ENCODE peak calls at places on chromosomes 13 and 19, in ten cellular contexts. Y is HepG2, B is PC-9, R is OCI-LY7, Z is GM23338, P is trophoblast cell, E is HCT116, G is neural progenitor cell, M is astrocyte, H is fibroblast of lung. L is an unnamed sample. For H3K4me1 and H3K79me2, the result is how much of the 10 kb centered on the place peaks cover.

GRCh38 chr19:46080561-46080960 is 39.8 kb upstream of the IGFL4 start:
- DNase-seq in H (peak), G (no peak), B (peak), Y (no peak), Z (no peak), M (peak), P (no peak), R (no peak), E (no peak), L (peak)

GRCh38 chr13:24292476-24292875 is 16.9 kb upstream of the C1QTNF9 start:
- DNase-seq in P (no peak), M (no peak), G (no peak), R (no peak), B (no peak), Y (no peak), H (no peak), Z (no peak), E (no peak), L (no peak)

GRCh38 chr19:15128162-15128770 is 21.1 kb downstream of the SYDE1 start:
- DNase-seq in P (no peak), M (no peak), G (no peak), B (no peak), R (no peak), Z (no peak), Y (no peak), E (no peak), H (no peak), L (no peak)

GRCh38 chr13:40261361-40261760 is 405.1 kb downstream of the FOXO1 start:
- DNase-seq in Y (peak), Z (no peak), E (no peak), P (no peak), H (no peak), M (no peak), B (no peak), R (no peak), G (no peak), L (no peak)

GRCh38 chr13:27117158-27117557 is 54.5 kb downstream of the USP12 start:
- DNase-seq in G (no peak), P (no peak), B (no peak), Z (no peak), R (no peak), Y (no peak), M (peak), E (no peak), H (peak), L (no peak)

GRCh38 chr13:25493930-25494707 is 122.3 kb downstream of the ATP8A2 start:
- DNase-seq in Z (peak), B (no peak), E (no peak), P (no peak), H (no peak), M (no peak), Y (no peak), R (no peak), G (peak), L (no peak)

GRCh38 chr13:29591310-29591709 is 4.2 kb downstream of the SLC7A1 start:
- DNase-seq in P (no peak), M (no peak), B (no peak), Z (no peak), E (no peak), Y (no peak), G (no peak), H (peak), R (no peak), L (peak)

GRCh38 chr19:33435706-33436359 is 62.3 kb downstream of the CEBPG start:
- DNase-seq in Y (no peak), R (no peak), Z (no peak), H (no peak), E (no peak), G (no peak), P (no peak), M (no peak), B (no peak), L (no peak)

GRCh38 chr13:44435142-44435982 is 61.7 kb downstream of the SERP2 start:
- DNase-seq in B (peak), H (peak), Z (peak), P (peak), Y (peak), M (peak), E (peak), G (peak), R (peak), L (peak)

GRCh38 chr19:41219924-41220567 is 1.0 kb downstream of the AXL start:
- DNase-seq in G (peak), M (peak), P (no peak), B (peak), E (no peak), R (no peak), H (peak), Z (peak), Y (no peak), L (peak)

GRCh38 chr13:39776439-39776838 is 121.0 kb downstream of the COG6 start:
- DNase-seq in Y (no peak), H (peak), B (no peak), M (peak), Z (no peak), E (no peak), G (no peak), R (no peak), P (peak), L (peak)

GRCh38 chr13:30978981-30979956 is 46.8 kb downstream of the TEX26 start:
- DNase-seq in B (no peak), M (no peak), E (peak), H (no peak), P (no peak), Z (peak), R (peak), G (peak), Y (peak), L (no peak)

GRCh38 chr13:24032252-24032651 is 128.3 kb upstream of the SPATA13 start:
- DNase-seq in B (no peak), M (peak), Y (no peak), H (peak), G (no peak), Z (no peak), P (no peak), E (no peak), R (no peak), L (peak)

GRCh38 chr13:93316848-93317247 is 90.2 kb downstream of the GPC6 start:
- DNase-seq in Z (no peak), B (no peak), H (no peak), R (no peak), E (no peak), M (no peak), G (no peak), Y (no peak), P (no peak), L (no peak)

GRCh38 chr13:58165617-58166016 is 534.1 kb downstream of the PCDH17 start:
- DNase-seq in E (no peak), Y (no peak), B (no peak), P (no peak), Z (no peak), H (no peak), G (no peak), R (no peak), M (no peak), L (no peak)

GRCh38 chr13:30727491-30728350 is 7.6 kb upstream of the ALOX5AP start:
- DNase-seq in G (no peak), Y (no peak), Z (no peak), M (no peak), B (no peak), E (no peak), R (no peak), P (no peak), H (no peak), L (no peak)

GRCh38 chr13:44116562-44117315 is 237.0 kb downstream of the LACC1 start:
- DNase-seq in G (no peak), M (no peak), H (peak), B (no peak), P (no peak), Z (peak), R (peak), E (no peak), Y (no peak), L (no peak)

GRCh38 chr13:100541882-100542545 is 46.6 kb downstream of the GGACT start:
- DNase-seq in Z (no peak), R (no peak), G (peak), E (no peak), Y (no peak), P (no peak), H (no peak), B (no peak), M (no peak), L (no peak)

GRCh38 chr19:10292206-10292788 is 2.5 kb downstream of the ICAM5 start:
- DNase-seq in B (peak), Y (peak), M (no peak), G (peak), E (peak), Z (peak), P (no peak), H (peak), R (peak), L (peak)

GRCh38 chr13:64855506-64855905 is 2374.6 kb downstream of the PCDH9 start:
- DNase-seq in Y (no peak), E (no peak), Z (no peak), H (peak), B (no peak), R (no peak), P (no peak), G (no peak), M (peak), L (no peak)

GRCh38 chr19:55552620-55553019 is 7.3 kb upstream of the SBK3 start:
- DNase-seq in P (peak), Z (no peak), E (no peak), G (no peak), M (peak), B (peak), R (no peak), Y (peak), H (peak), L (peak)

GRCh38 chr13:30711375-30711774 is 24.0 kb upstream of the ALOX5AP start:
- DNase-seq in G (no peak), B (no peak), E (no peak), Z (no peak), H (peak), R (no peak), Y (no peak), M (peak), P (no peak), L (peak)

GRCh38 chr13:60155978-60156377 is 7.8 kb downstream of the DIAPH3 start:
- DNase-seq in E (no peak), B (no peak), H (no peak), G (no peak), R (no peak), M (no peak), Z (peak), Y (no peak), P (no peak), L (peak)

GRCh38 chr19:19615086-19615485 is 3.4 kb downstream of the PBX4 start:
- DNase-seq in Z (no peak), R (no peak), Y (no peak), M (peak), B (peak), G (no peak), H (no peak), P (peak), E (peak), L (peak)

GRCh38 chr19:58558623-58559274 is 338 bp upstream of the UBE2M start:
- DNase-seq in E (peak), Y (peak), M (peak), H (peak), Z (peak), R (peak), B (no peak), P (peak), G (peak), L (peak)

GRCh38 chr13:77033717-77034302 is 6.9 kb upstream of the FBXL3 start:
- DNase-seq in M (no peak), E (no peak), P (no peak), R (no peak), Z (no peak), G (no peak), H (no peak), B (no peak), Y (no peak), L (peak)

GRCh38 chr13:86932935-86933334 is 738.2 kb upstream of the SLITRK5 start:
- DNase-seq in G (peak), E (no peak), P (no peak), Y (no peak), Z (peak), R (no peak), H (peak), B (no peak), M (peak), L (no peak)

GRCh38 chr13:20482275-20482761 is 43.3 kb downstream of the CRYL1 start:
- DNase-seq in Z (no peak), R (no peak), G (no peak), P (peak), Y (no peak), B (peak), E (no peak), M (no peak), H (peak), L (no peak)

GRCh38 chr13:62781866-62782265 is 1366.2 kb upstream of the PCDH20 start:
- DNase-seq in H (no peak), E (no peak), Y (no peak), B (no peak), Z (no peak), G (no peak), M (no peak), P (no peak), R (no peak), L (no peak)

GRCh38 chr13:32938907-32939306 is 77.3 kb upstream of the KL start:
- DNase-seq in G (no peak), Z (no peak), P (peak), B (no peak), E (no peak), R (no peak), H (peak), M (peak), Y (no peak), L (no peak)

GRCh38 chr13:28716511-28716910 is 2.3 kb downstream of the SLC46A3 start:
- DNase-seq in Y (no peak), R (no peak), E (peak), Z (no peak), M (peak), H (peak), P (no peak), G (no peak), B (peak), L (peak)

GRCh38 chr19:49884109-49884508 is 6.6 kb downstream of the TBC1D17 start:
- DNase-seq in E (no peak), R (no peak), H (no peak), P (no peak), Y (no peak), B (no peak), M (no peak), Z (no peak), G (no peak), L (no peak)

DNA sequence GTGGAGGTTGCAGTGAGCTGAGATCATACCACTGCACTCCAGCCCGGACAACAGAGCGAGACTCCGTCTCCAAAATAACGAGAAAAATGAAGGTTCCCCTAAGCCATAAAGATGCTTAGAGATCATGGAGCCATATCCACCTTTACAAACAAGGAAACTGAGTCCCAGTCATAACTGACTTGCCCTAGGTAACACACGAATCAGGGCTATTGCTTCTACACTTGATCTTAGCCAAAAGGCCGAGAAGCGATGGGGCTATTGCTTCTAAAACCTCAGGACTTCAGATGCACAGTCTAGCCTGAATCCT is 3.2 kb downstream of the DBP start:
- DNase-seq in Y (no peak), E (no peak), R (no peak), G (no peak), Z (no peak), H (no peak), B (no peak), M (no peak), P (no peak), L (no peak)
- H3K4me1 ChIP-seq in Y (half or more), E (under half), R (under half), G (under half), Z (under half), H (under half), B (under half), M (under half), P (under half), L (half or more)

GRCh38 chr13:49792550-49793324 is at the start of gene KPNA3:
- DNase-seq in M (peak), E (peak), G (peak), P (peak), Z (peak), H (peak), R (peak), Y (peak), B (peak), L (peak)
- H3K4me2 ChIP-seq in M (peak), E (peak), G (peak), P (peak), Z (peak), H (peak), R (peak), Y (peak), B (peak), L (peak)

DNA sequence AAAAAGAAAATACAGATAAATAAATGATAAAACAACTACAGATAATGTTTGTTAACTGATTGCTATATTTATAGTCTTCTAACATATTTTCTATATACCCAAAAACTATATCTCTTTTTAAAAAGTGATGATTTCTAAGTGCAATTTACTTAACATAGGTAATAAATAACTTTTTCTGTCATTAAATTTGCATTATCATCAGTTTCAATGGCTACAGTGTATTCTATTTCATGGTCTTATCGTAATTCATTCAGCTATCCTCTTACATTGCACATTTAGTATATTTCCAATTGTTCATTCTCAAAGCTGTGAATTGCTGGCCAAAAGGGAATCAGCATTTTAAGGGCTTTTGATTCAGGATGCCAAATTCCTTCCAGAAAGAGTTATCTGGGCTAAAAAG is 3.6 kb downstream of the ZNF180 start:
- DNase-seq in Y (no peak), B (no peak), G (no peak), R (no peak), M (no peak), Z (no peak), E (no peak), H (no peak), P (no peak), L (no peak)
- H3K79me2 ChIP-seq in Y (under half), B (half or more), G (half or more), R (under half), M (half or more), Z (half or more), E (half or more), H (under half), P (under half), L (half or more)

DNA sequence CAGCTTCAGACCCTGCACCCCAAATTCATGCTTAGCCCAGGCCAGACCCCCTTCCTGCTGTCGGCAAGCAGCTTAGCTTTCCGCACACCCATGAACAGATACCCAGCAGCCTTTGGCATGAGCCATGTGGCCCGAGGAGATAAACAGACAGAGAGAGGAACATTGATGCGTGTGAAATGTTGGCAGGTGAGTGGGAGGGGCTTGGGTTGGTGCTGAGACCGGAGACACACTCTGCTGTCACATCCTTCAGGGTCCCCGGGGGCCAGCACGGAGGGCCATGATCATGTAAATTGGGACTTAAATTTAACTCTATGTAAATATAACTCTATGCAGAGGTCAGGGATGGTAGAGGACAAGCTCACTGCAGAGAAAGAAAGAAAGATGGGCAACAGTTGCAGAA is 1.5 kb downstream of the CD22 start:
- DNase-seq in H (no peak), P (no peak), E (no peak), R (peak), Z (no peak), Y (no peak), B (no peak), M (no peak), G (no peak), L (no peak)
- H3K4me1 ChIP-seq in H (under half), P (under half), E (under half), R (half or more), Z (under half), Y (under half), B (under half), M (under half), G (under half), L (under half)

GRCh38 chr13:52348081-52348480 is 57.9 kb downstream of the THSD1 start:
- DNase-seq in Z (no peak), E (peak), P (peak), M (peak), R (no peak), H (peak), Y (no peak), G (no peak), B (no peak), L (peak)

GRCh38 chr13:52345048-52345447 is 60.9 kb downstream of the THSD1 start:
- DNase-seq in E (no peak), P (no peak), R (no peak), Z (no peak), H (peak), G (no peak), Y (no peak), M (peak), B (no peak), L (peak)

GRCh38 chr13:52353116-52353718 is 52.8 kb downstream of the THSD1 start:
- DNase-seq in Y (no peak), H (peak), E (no peak), M (peak), P (no peak), G (no peak), R (no peak), B (no peak), Z (no peak), L (peak)

GRCh38 chr13:52345631-52346251 is 60.2 kb downstream of the THSD1 start:
- DNase-seq in P (no peak), E (no peak), R (no peak), Y (no peak), Z (no peak), H (no peak), B (no peak), M (no peak), G (no peak), L (no peak)

GRCh38 chr13:52348983-52349780 is 56.8 kb downstream of the THSD1 start:
- DNase-seq in Y (no peak), G (no peak), B (no peak), Z (no peak), M (peak), E (peak), P (peak), R (no peak), H (peak), L (peak)
- H3K4me2 ChIP-seq in Y (no peak), G (no peak), B (peak), Z (no peak), M (peak), E (peak), P (no peak), R (no peak), H (peak), L (peak)

GRCh38 chr19:1424182-1424955 is 13.8 kb upstream of the RPS15 start:
- DNase-seq in B (no peak), H (no peak), P (no peak), R (no peak), E (no peak), G (no peak), M (no peak), Y (peak), Z (no peak), L (no peak)
- H3K79me2 ChIP-seq in B (under half), H (under half), P (under half), R (under half), E (half or more), G (half or more), M (half or more), Y (under half), Z (half or more), L (half or more)

DNA sequence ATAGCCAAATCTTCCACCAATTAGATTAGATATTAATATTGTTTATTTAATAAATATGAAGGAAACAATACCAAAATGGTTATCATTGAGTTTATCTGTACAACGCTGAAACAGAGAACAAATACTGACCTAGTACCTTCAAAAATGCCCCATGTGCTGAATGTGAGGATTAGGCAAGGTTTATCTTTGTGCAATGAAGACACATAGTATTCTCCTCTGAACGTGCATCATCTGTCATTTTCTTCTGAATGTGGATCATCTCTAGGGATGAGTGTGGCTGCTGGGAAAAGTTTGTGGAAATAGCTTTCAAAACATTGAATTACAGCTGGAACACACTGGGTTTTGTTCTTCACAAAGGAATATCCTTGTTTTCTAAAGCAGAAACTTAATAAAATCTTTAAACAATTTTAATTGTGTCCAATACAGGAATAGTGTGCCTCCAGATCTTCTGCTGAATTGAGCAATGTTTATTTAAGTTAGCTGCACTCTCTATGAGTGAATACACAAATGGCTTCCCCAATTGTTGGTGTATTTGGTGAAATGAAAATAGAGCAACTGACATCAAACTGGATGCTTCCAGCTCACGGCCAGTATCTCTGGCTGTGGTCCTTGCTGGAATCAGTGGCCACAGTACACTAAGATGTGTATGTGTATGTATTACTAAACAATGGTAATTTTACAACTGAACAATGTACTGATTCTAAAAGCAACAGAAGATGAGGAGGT is 6.7 kb downstream of the COL4A1 start:
- DNase-seq in P (no peak), Z (no peak), H (peak), B (no peak), E (no peak), R (no peak), M (no peak), Y (no peak), G (no peak), L (no peak)
- H3K4me1 ChIP-seq in P (under half), Z (under half), H (under half), B (under half), E (under half), R (under half), M (under half), Y (under half), G (under half), L (under half)

GRCh38 chr13:114100446-114101320 is 31.7 kb downstream of the RASA3 start:
- DNase-seq in Z (no peak), H (peak), B (no peak), G (no peak), R (no peak), P (no peak), E (no peak), M (no peak), Y (no peak), L (peak)
- H3K4me2 ChIP-seq in Z (no peak), H (no peak), B (no peak), G (no peak), R (no peak), P (no peak), E (no peak), M (no peak), Y (no peak), L (no peak)

GRCh38 chr19:3374369-3375112 is 8.2 kb downstream of the NFIC start:
- DNase-seq in Z (no peak), B (no peak), P (no peak), E (no peak), R (no peak), M (no peak), H (peak), Y (no peak), G (no peak), L (peak)
- H3K79me2 ChIP-seq in Z (under half), B (under half), P (under half), E (half or more), R (under half), M (half or more), H (half or more), Y (under half), G (under half), L (half or more)